ENCODE peak calls at places on chromosomes 16 and 17, in seven cellular contexts. One of them, this sample, is unnamed.
A peak's percentile ranks its signal among the peaks of the same experiment; 100 is the strongest.

GRCh38 chr16:67521095-67521804 is 7.4 kb upstream of the RIPOR1 start:
- DNase-seq in left ventricle myocardium inferior: peak; percentile 94
- DNase-seq in fibroblast of pulmonary artery: peak; percentile 98
- DNase-seq in adrenal gland: peak; percentile 99
- DNase-seq in coronary artery: peak; percentile 97
- DNase-seq in esophagus muscularis mucosa: peak; percentile 99
- DNase-seq in HFF-Myc: peak; percentile 87
- DNase-seq in this sample: peak; percentile 97

GRCh38 chr16:23865853-23866252 is 30.1 kb downstream of the PRKCB start:
- DNase-seq in left ventricle myocardium inferior: no peak
- DNase-seq in coronary artery: no peak
- DNase-seq in HFF-Myc: no peak
- DNase-seq in esophagus muscularis mucosa: no peak
- DNase-seq in fibroblast of pulmonary artery: no peak
- DNase-seq in adrenal gland: no peak
- DNase-seq in this sample: no peak

GRCh38 chr17:48328457-48328856 is 101.6 kb downstream of the SKAP1 start:
- DNase-seq in fibroblast of pulmonary artery: no peak
- DNase-seq in HFF-Myc: no peak
- DNase-seq in left ventricle myocardium inferior: no peak
- DNase-seq in coronary artery: no peak
- DNase-seq in adrenal gland: no peak
- DNase-seq in esophagus muscularis mucosa: no peak
- DNase-seq in this sample: no peak

GRCh38 chr16:75472908-75473877 is 8.7 kb upstream of the TMEM170A start:
- DNase-seq in adrenal gland: no peak
- DNase-seq in esophagus muscularis mucosa: no peak
- DNase-seq in coronary artery: no peak
- DNase-seq in left ventricle myocardium inferior: no peak
- DNase-seq in fibroblast of pulmonary artery: no peak
- DNase-seq in HFF-Myc: no peak
- DNase-seq in this sample: no peak

GRCh38 chr16:27761816-27762215 is 211.9 kb downstream of the KATNIP start:
- DNase-seq in fibroblast of pulmonary artery: no peak
- DNase-seq in HFF-Myc: no peak
- DNase-seq in left ventricle myocardium inferior: no peak
- DNase-seq in esophagus muscularis mucosa: no peak
- DNase-seq in coronary artery: no peak
- DNase-seq in adrenal gland: no peak
- DNase-seq in this sample: peak; percentile 46

GRCh38 chr16:30837904-30838303 is 50.9 kb upstream of the ZNF629 start:
- DNase-seq in fibroblast of pulmonary artery: no peak
- DNase-seq in adrenal gland: no peak
- DNase-seq in left ventricle myocardium inferior: no peak
- DNase-seq in esophagus muscularis mucosa: no peak
- DNase-seq in HFF-Myc: no peak
- DNase-seq in coronary artery: no peak
- DNase-seq in this sample: no peak

GRCh38 chr17:77127735-77128361 is 12.9 kb upstream of the SEC14L1 start:
- DNase-seq in coronary artery: no peak
- DNase-seq in left ventricle myocardium inferior: peak; percentile 81
- DNase-seq in fibroblast of pulmonary artery: no peak
- DNase-seq in HFF-Myc: no peak
- DNase-seq in adrenal gland: peak; percentile 88
- DNase-seq in esophagus muscularis mucosa: no peak
- DNase-seq in this sample: peak; percentile 97

GRCh38 chr17:29253037-29253436 is 6.4 kb downstream of the CRYBA1 start:
- DNase-seq in coronary artery: no peak
- DNase-seq in adrenal gland: no peak
- DNase-seq in fibroblast of pulmonary artery: no peak
- DNase-seq in HFF-Myc: no peak
- DNase-seq in left ventricle myocardium inferior: no peak
- DNase-seq in esophagus muscularis mucosa: no peak
- DNase-seq in this sample: no peak

GRCh38 chr17:17403899-17404576 is 72.8 kb upstream of the MED9 start:
- DNase-seq in coronary artery: no peak
- DNase-seq in adrenal gland: no peak
- DNase-seq in HFF-Myc: no peak
- DNase-seq in fibroblast of pulmonary artery: no peak
- DNase-seq in esophagus muscularis mucosa: no peak
- DNase-seq in left ventricle myocardium inferior: no peak
- DNase-seq in this sample: no peak

GRCh38 chr17:14152726-14153125 is 83.4 kb downstream of the COX10 start:
- DNase-seq in HFF-Myc: no peak
- DNase-seq in left ventricle myocardium inferior: peak; percentile 38
- DNase-seq in esophagus muscularis mucosa: no peak
- DNase-seq in coronary artery: no peak
- DNase-seq in fibroblast of pulmonary artery: no peak
- DNase-seq in adrenal gland: no peak
- DNase-seq in this sample: no peak

GRCh38 chr17:83171661-83172060 is 92.3 kb downstream of the METRNL start:
- DNase-seq in coronary artery: peak; percentile 53
- DNase-seq in esophagus muscularis mucosa: peak; percentile 80
- DNase-seq in HFF-Myc: no peak
- DNase-seq in adrenal gland: no peak
- DNase-seq in left ventricle myocardium inferior: no peak
- DNase-seq in fibroblast of pulmonary artery: no peak
- DNase-seq in this sample: no peak

GRCh38 chr17:69959291-69959690 is 115.7 kb upstream of the KCNJ16 start:
- DNase-seq in left ventricle myocardium inferior: no peak
- DNase-seq in fibroblast of pulmonary artery: no peak
- DNase-seq in esophagus muscularis mucosa: no peak
- DNase-seq in HFF-Myc: no peak
- DNase-seq in coronary artery: no peak
- DNase-seq in adrenal gland: no peak
- DNase-seq in this sample: no peak

GRCh38 chr17:36547776-36548175 is 3.1 kb downstream of the GGNBP2 start:
- DNase-seq in HFF-Myc: no peak
- DNase-seq in adrenal gland: no peak
- DNase-seq in left ventricle myocardium inferior: no peak
- DNase-seq in coronary artery: no peak
- DNase-seq in esophagus muscularis mucosa: no peak
- DNase-seq in fibroblast of pulmonary artery: no peak
- DNase-seq in this sample: no peak
- H3K4me3 ChIP-seq in HFF-Myc: peak overlapping the region; percentile 69
- H3K4me3 ChIP-seq in adrenal gland: no peak overlapping the region
- H3K4me3 ChIP-seq in left ventricle myocardium inferior: no peak overlapping the region
- H3K4me3 ChIP-seq in coronary artery: peak overlapping the region; percentile 34
- H3K4me3 ChIP-seq in esophagus muscularis mucosa: no peak overlapping the region
- H3K4me3 ChIP-seq in fibroblast of pulmonary artery: peak overlapping the region; percentile 73
- H3K4me3 ChIP-seq in this sample: peak overlapping the region; percentile 98

GRCh38 chr16:89168381-89169189 is 3.0 kb upstream of the CDH15 start:
- DNase-seq in HFF-Myc: no peak
- DNase-seq in fibroblast of pulmonary artery: peak; percentile 13
- DNase-seq in coronary artery: no peak
- DNase-seq in esophagus muscularis mucosa: no peak
- DNase-seq in left ventricle myocardium inferior: no peak
- DNase-seq in adrenal gland: no peak
- DNase-seq in this sample: peak; percentile 34
- TF ChIP-seq CTCF in HFF-Myc: no peak
- TF ChIP-seq CTCF in fibroblast of pulmonary artery: peak; percentile 3
- TF ChIP-seq CTCF in coronary artery: no peak
- TF ChIP-seq CTCF in esophagus muscularis mucosa: no peak
- TF ChIP-seq CTCF in left ventricle myocardium inferior: no peak
- TF ChIP-seq CTCF in adrenal gland: no peak
- TF ChIP-seq CTCF in this sample: peak; percentile 42

GRCh38 chr17:50164697-50164988 is 1.2 kb upstream of the SGCA start:
- DNase-seq in esophagus muscularis mucosa: no peak
- DNase-seq in adrenal gland: no peak
- DNase-seq in fibroblast of pulmonary artery: no peak
- DNase-seq in coronary artery: no peak
- DNase-seq in left ventricle myocardium inferior: no peak
- DNase-seq in HFF-Myc: no peak
- DNase-seq in this sample: no peak

GRCh38 chr17:50165066-50165465 is 739 bp upstream of the SGCA start:
- DNase-seq in coronary artery: no peak
- DNase-seq in HFF-Myc: no peak
- DNase-seq in adrenal gland: no peak
- DNase-seq in left ventricle myocardium inferior: no peak
- DNase-seq in fibroblast of pulmonary artery: no peak
- DNase-seq in esophagus muscularis mucosa: no peak
- DNase-seq in this sample: no peak

GRCh38 chr17:50166518-50167181 is 845 bp downstream of the SGCA start:
- DNase-seq in coronary artery: no peak
- DNase-seq in left ventricle myocardium inferior: no peak
- DNase-seq in adrenal gland: no peak
- DNase-seq in HFF-Myc: no peak
- DNase-seq in fibroblast of pulmonary artery: no peak
- DNase-seq in esophagus muscularis mucosa: no peak
- DNase-seq in this sample: no peak

GRCh38 chr17:50165466-50165865 is 339 bp upstream of the SGCA start:
- DNase-seq in HFF-Myc: no peak
- DNase-seq in left ventricle myocardium inferior: no peak
- DNase-seq in fibroblast of pulmonary artery: no peak
- DNase-seq in adrenal gland: no peak
- DNase-seq in esophagus muscularis mucosa: no peak
- DNase-seq in coronary artery: no peak
- DNase-seq in this sample: no peak

DNA sequence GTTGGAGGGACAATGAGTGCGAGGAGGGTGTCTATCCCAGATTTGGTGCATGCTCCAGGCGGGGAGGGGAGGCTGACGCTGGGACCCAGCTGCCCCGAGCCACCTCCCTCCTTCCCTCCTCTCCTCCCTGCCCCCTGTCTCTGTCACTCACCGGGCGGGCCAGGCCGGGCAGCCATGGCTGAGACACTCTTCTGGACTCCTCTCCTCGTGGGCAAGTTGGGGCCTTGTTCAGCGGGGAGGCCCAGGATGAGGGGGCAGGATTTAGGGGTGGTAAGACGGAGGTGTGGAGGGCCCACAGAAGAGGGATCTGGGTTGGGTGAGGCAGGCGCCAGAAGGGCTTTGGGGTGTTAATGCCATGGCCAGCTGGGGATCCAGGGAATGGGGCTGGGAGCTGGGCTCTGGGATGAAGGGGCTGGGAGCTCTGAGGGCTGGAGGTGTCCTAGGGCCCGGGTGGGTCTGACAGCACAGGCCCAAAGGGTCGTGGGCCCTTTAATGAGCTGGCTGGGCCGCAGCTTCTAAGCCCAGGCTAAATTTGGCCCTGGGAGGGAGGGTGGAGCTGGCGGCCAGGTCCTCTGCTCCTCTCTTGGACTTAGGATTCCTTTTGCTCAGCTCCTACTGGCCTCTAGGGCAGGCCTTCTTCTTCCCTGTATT is at the start of gene SGCA:
- DNase-seq in adrenal gland: no peak
- DNase-seq in esophagus muscularis mucosa: no peak
- DNase-seq in fibroblast of pulmonary artery: no peak
- DNase-seq in HFF-Myc: no peak
- DNase-seq in coronary artery: no peak
- DNase-seq in left ventricle myocardium inferior: peak; percentile 63
- DNase-seq in this sample: no peak
- H3K4me3 ChIP-seq in adrenal gland: no peak within 1 kb of the TSS
- H3K4me3 ChIP-seq in esophagus muscularis mucosa: peak within 1 kb of the TSS; percentile 52
- H3K4me3 ChIP-seq in fibroblast of pulmonary artery: no peak within 1 kb of the TSS
- H3K4me3 ChIP-seq in HFF-Myc: no peak within 1 kb of the TSS
- H3K4me3 ChIP-seq in coronary artery: peak within 1 kb of the TSS; percentile 70
- H3K4me3 ChIP-seq in left ventricle myocardium inferior: peak within 1 kb of the TSS; percentile 69
- H3K4me3 ChIP-seq in this sample: no peak within 1 kb of the TSS

GRCh38 chr16:69796285-69797118 is 34.4 kb downstream of the WWP2 start:
- DNase-seq in HFF-Myc: peak; percentile 65
- DNase-seq in coronary artery: no peak
- DNase-seq in fibroblast of pulmonary artery: peak; percentile 85
- DNase-seq in left ventricle myocardium inferior: no peak
- DNase-seq in esophagus muscularis mucosa: no peak
- DNase-seq in adrenal gland: peak; percentile 71
- DNase-seq in this sample: peak; percentile 88

GRCh38 chr16:69799601-69800000 is 37.5 kb downstream of the WWP2 start:
- DNase-seq in left ventricle myocardium inferior: no peak
- DNase-seq in coronary artery: no peak
- DNase-seq in adrenal gland: peak; percentile 46
- DNase-seq in esophagus muscularis mucosa: no peak
- DNase-seq in fibroblast of pulmonary artery: no peak
- DNase-seq in HFF-Myc: no peak
- DNase-seq in this sample: no peak

GRCh38 chr16:69793521-69793920 is 31.4 kb downstream of the WWP2 start:
- DNase-seq in fibroblast of pulmonary artery: no peak
- DNase-seq in esophagus muscularis mucosa: no peak
- DNase-seq in HFF-Myc: no peak
- DNase-seq in adrenal gland: no peak
- DNase-seq in left ventricle myocardium inferior: no peak
- DNase-seq in coronary artery: no peak
- DNase-seq in this sample: no peak

GRCh38 chr16:69804283-69804682 is 42.2 kb downstream of the WWP2 start:
- DNase-seq in adrenal gland: no peak
- DNase-seq in coronary artery: no peak
- DNase-seq in esophagus muscularis mucosa: no peak
- DNase-seq in fibroblast of pulmonary artery: no peak
- DNase-seq in left ventricle myocardium inferior: no peak
- DNase-seq in HFF-Myc: no peak
- DNase-seq in this sample: no peak

DNA sequence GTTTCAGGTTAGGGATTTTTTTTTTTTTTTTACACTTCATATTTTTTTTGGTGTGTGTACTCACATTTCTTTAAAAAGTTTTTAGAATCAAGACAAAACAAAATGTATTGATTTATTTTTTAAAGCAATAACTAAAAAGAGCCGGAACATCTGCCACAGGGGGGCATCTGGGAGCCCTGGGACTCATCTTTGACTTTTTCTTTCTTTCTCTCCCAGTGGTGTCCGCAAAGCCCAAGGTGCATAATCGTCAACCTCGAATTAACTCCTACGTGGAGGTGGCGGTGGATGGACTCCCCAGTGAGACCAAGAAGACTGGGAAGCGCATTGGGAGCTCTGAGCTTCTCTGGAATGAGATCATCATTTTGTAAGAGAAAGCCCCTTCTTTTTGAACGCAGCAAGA is 36.3 kb downstream of the WWP2 start:
- DNase-seq in left ventricle myocardium inferior: no peak
- DNase-seq in fibroblast of pulmonary artery: peak; percentile 21
- DNase-seq in esophagus muscularis mucosa: no peak
- DNase-seq in coronary artery: no peak
- DNase-seq in adrenal gland: peak; percentile 71
- DNase-seq in HFF-Myc: no peak
- DNase-seq in this sample: peak; percentile 49
- TF ChIP-seq CTCF in left ventricle myocardium inferior: peak; percentile 51
- TF ChIP-seq CTCF in fibroblast of pulmonary artery: peak; percentile 42
- TF ChIP-seq CTCF in esophagus muscularis mucosa: peak; percentile 34
- TF ChIP-seq CTCF in coronary artery: peak; percentile 26
- TF ChIP-seq CTCF in adrenal gland: peak; percentile 11
- TF ChIP-seq CTCF in HFF-Myc: peak; percentile 44
- TF ChIP-seq CTCF in this sample: peak; percentile 81

DNA sequence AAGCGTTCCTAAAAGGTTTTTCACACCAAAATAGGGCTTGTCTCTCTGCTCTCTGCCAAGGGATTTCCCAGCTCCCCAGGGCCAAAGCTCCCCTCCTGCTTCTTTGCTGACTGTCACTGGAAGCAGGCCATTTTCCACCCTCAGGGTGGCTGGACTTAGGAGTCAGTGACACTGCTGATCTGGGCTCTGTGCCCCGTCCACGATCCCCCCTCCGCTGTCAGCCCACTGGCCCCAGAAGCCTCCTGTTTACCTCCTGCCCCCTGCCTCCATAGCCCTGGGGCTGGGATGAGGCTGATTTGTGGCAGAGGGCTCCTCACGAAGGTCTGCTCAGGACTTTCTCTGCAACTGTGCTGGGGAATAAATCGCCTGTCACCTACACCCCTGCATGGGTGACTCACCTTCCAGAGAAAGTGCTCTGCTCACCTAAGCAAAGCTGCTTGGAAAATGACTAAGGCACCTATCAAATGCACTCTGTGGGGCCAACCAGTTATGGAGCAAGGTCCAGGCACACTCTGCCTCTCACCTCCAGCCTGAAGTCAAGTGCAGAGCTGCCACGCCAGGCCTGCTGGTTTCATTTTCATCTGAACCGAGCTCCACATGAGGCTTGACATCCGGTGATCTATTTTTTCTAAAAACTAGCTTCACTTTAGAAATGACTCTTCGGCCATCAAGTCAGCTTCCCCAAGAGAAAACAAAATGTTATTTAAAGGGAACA is 4.9 kb downstream of the MAP3K14 start:
- DNase-seq in esophagus muscularis mucosa: no peak
- DNase-seq in fibroblast of pulmonary artery: no peak
- DNase-seq in HFF-Myc: no peak
- DNase-seq in left ventricle myocardium inferior: peak; percentile 63
- DNase-seq in adrenal gland: peak; percentile 90
- DNase-seq in coronary artery: no peak
- DNase-seq in this sample: peak; percentile 69
- H3K4me3 ChIP-seq in esophagus muscularis mucosa: peak overlapping the region; percentile 26
- H3K4me3 ChIP-seq in fibroblast of pulmonary artery: no peak overlapping the region
- H3K4me3 ChIP-seq in HFF-Myc: peak overlapping the region; percentile 83
- H3K4me3 ChIP-seq in left ventricle myocardium inferior: peak overlapping the region; percentile 90
- H3K4me3 ChIP-seq in adrenal gland: no peak overlapping the region
- H3K4me3 ChIP-seq in coronary artery: peak overlapping the region; percentile 55
- H3K4me3 ChIP-seq in this sample: peak overlapping the region; percentile 1